ENCODE peak calls at places on chromosome 13, in six cellular contexts. U, G, T, W, S and R are unnamed samples.

GRCh38 chr13:79423801-79424642 is 18.0 kb upstream of the RBM26 start:
- DNase-seq in S (peak; percentile 63), G (peak; percentile 61), U (no peak), T (peak; percentile 48), W (no peak), R (peak; percentile 56)

GRCh38 chr13:26760835-26761582 is 423 bp upstream of the GPR12 start:
- DNase-seq in U (no peak), W (no peak), S (no peak), G (no peak), T (no peak), R (no peak)

GRCh38 chr13:74825170-74825948 is 656.6 kb downstream of the TBC1D4 start:
- DNase-seq in T (no peak), U (no peak), S (peak; percentile 49), W (no peak), G (peak; percentile 88), R (peak; percentile 96)

GRCh38 chr13:78239681-78240080 is 321.1 kb upstream of the EDNRB start:
- DNase-seq in G (no peak), T (no peak), U (no peak), S (peak; percentile 1), W (no peak), R (no peak)

GRCh38 chr13:41900918-41901317 is 60.0 kb downstream of the VWA8 start:
- DNase-seq in W (no peak), S (peak; percentile 20), G (peak; percentile 18), U (no peak), T (no peak), R (peak; percentile 15)

GRCh38 chr13:113225515-113225914 is 16.1 kb downstream of the CUL4A start:
- DNase-seq in T (no peak), W (no peak), S (no peak), G (no peak), U (no peak), R (no peak)

GRCh38 chr13:43908156-43909126 is 28.7 kb downstream of the LACC1 start:
- DNase-seq in T (peak; percentile 44), S (peak; percentile 91), U (no peak), G (peak; percentile 39), W (no peak), R (peak; percentile 88)

GRCh38 chr13:107554355-107554905 is 660.9 kb downstream of the LIG4 start:
- DNase-seq in T (no peak), U (no peak), S (peak; percentile 4), W (no peak), G (no peak), R (no peak)

GRCh38 chr13:39493966-39494365 is 109.0 kb downstream of the LHFPL6 start:
- DNase-seq in U (no peak), G (no peak), W (no peak), T (no peak), S (no peak), R (no peak)

GRCh38 chr13:29605860-29606526 is 10.5 kb upstream of the SLC7A1 start:
- DNase-seq in W (no peak), T (no peak), U (no peak), G (no peak), S (no peak), R (no peak)

GRCh38 chr13:104980571-104980970 is 1554.9 kb downstream of the EFNB2 start:
- DNase-seq in U (no peak), G (no peak), S (no peak), W (no peak), T (no peak), R (no peak)

GRCh38 chr13:99894835-99895427 is 76.6 kb downstream of the ZIC5 start:
- DNase-seq in T (no peak), G (no peak), S (no peak), U (no peak), W (no peak), R (no peak)

GRCh38 chr13:39073983-39074382 is 35.7 kb downstream of the NHLRC3 start:
- DNase-seq in G (peak; percentile 11), W (no peak), S (no peak), T (no peak), U (no peak), R (peak; percentile 25)

GRCh38 chr13:45847554-45848224 is 3.9 kb downstream of the SIAH3 start:
- DNase-seq in U (no peak), T (peak; percentile 84), S (no peak), W (no peak), G (no peak), R (no peak)

GRCh38 chr13:114151565-114152284 is 19.3 kb upstream of the RASA3 start:
- DNase-seq in S (no peak), U (no peak), T (no peak), G (peak; percentile 93), W (no peak), R (peak; percentile 76)

GRCh38 chr13:100646030-100646673 is 28.4 kb downstream of the TMTC4 start:
- DNase-seq in S (peak; percentile 31), T (peak; percentile 18), U (no peak), G (peak; percentile 24), W (no peak), R (peak; percentile 27)

GRCh38 chr13:51230473-51231105 is 8.4 kb downstream of the FAM124A start:
- DNase-seq in U (no peak), G (no peak), W (no peak), S (peak; percentile 7), T (no peak), R (no peak)

GRCh38 chr13:65454403-65454802 is 1775.7 kb downstream of the PCDH9 start:
- DNase-seq in S (no peak), U (no peak), W (no peak), G (no peak), T (no peak), R (no peak)

GRCh38 chr13:105778196-105778595 is 757.3 kb downstream of the EFNB2 start:
- DNase-seq in T (no peak), G (peak; percentile 6), U (no peak), W (no peak), S (peak; percentile 35), R (peak; percentile 59)

GRCh38 chr13:111467111-111467890 is 146.9 kb downstream of the TEX29 start:
- DNase-seq in W (no peak), T (no peak), G (no peak), S (no peak), U (no peak), R (no peak)

GRCh38 chr13:80050252-80050651 is 290.7 kb downstream of the SPRY2 start:
- DNase-seq in U (no peak), W (no peak), G (no peak), T (peak; percentile 9), S (peak; percentile 16), R (no peak)

GRCh38 chr13:40812724-40813445 is 23.5 kb downstream of the SLC25A15 start:
- DNase-seq in W (no peak), U (no peak), G (peak; percentile 10), T (no peak), S (peak; percentile 78), R (peak; percentile 73)

GRCh38 chr13:45333973-45334922 is 6.7 kb downstream of the TPT1 start:
- DNase-seq in G (no peak), W (no peak), S (peak; percentile 62), T (peak; percentile 90), U (no peak), R (no peak)

GRCh38 chr13:22040810-22041364 is 370.0 kb downstream of the FGF9 start:
- DNase-seq in W (no peak), G (no peak), S (no peak), T (no peak), U (no peak), R (peak; percentile 20)

GRCh38 chr13:21020176-21020575 is 41.2 kb downstream of the LATS2 start:
- DNase-seq in U (no peak), S (no peak), T (no peak), G (no peak), W (no peak), R (no peak)

GRCh38 chr13:95404141-95404882 is 103.1 kb upstream of the ABCC4 start:
- DNase-seq in S (peak; percentile 73), G (peak; percentile 88), U (peak; percentile 61), T (peak; percentile 79), W (peak; percentile 62), R (peak; percentile 57)

GRCh38 chr13:34021619-34022018 is 203.7 kb downstream of the RFC3 start:
- DNase-seq in U (no peak), S (no peak), W (no peak), G (no peak), T (no peak), R (no peak)

GRCh38 chr13:28530729-28531194 is 35.8 kb upstream of the FLT1 start:
- DNase-seq in U (no peak), W (no peak), T (peak; percentile 65), S (no peak), G (no peak), R (no peak)

GRCh38 chr13:76848596-76848995 is 37.6 kb downstream of the KCTD12 start:
- DNase-seq in G (peak; percentile 39), U (no peak), S (peak; percentile 10), T (no peak), W (no peak), R (no peak)

GRCh38 chr13:30429721-30430694 is 7.7 kb downstream of the UBE2L5 start:
- DNase-seq in S (peak; percentile 95), G (peak; percentile 89), W (no peak), T (no peak), U (no peak), R (peak; percentile 94)

GRCh38 chr13:39226359-39226758 is 188.1 kb downstream of the NHLRC3 start:
- DNase-seq in U (no peak), S (no peak), W (no peak), T (no peak), G (no peak), R (no peak)

GRCh38 chr13:34722931-34723330 is 219.1 kb upstream of the NBEA start:
- DNase-seq in G (no peak), T (no peak), S (no peak), W (no peak), U (no peak), R (no peak)

GRCh38 chr13:97448503-97449251 is 14.7 kb downstream of the RAP2A start:
- DNase-seq in W (no peak), G (no peak), S (no peak), T (no peak), U (no peak), R (no peak)

GRCh38 chr13:60134376-60134775 is 29.4 kb downstream of the DIAPH3 start:
- DNase-seq in U (no peak), W (no peak), S (no peak), G (no peak), T (no peak), R (no peak)

GRCh38 chr13:52827839-52828238 is 20.6 kb downstream of the PCDH8 start:
- DNase-seq in G (no peak), U (no peak), S (no peak), T (no peak), W (no peak), R (no peak)

GRCh38 chr13:42001580-42001979 is 40.7 kb upstream of the VWA8 start:
- DNase-seq in T (no peak), G (peak; percentile 21), U (no peak), W (no peak), S (peak; percentile 93), R (peak; percentile 89)

GRCh38 chr13:79741006-79741405 is 260.1 kb downstream of the NDFIP2 start:
- DNase-seq in U (no peak), T (no peak), S (peak; percentile 71), G (no peak), W (no peak), R (peak; percentile 8)